ENCODE peak calls at places on chromosomes 11 and 22, in four cellular contexts. J is small intestine, V is bronchial epithelial cell, L is astrocyte of the spinal cord. M is an unnamed sample.

GRCh38 chr22:26673485-26673884 is 16.1 kb downstream of the MIAT start:
- DNase-seq in J (peak), V (peak), L (no peak), M (no peak)

GRCh38 chr11:76810151-76810853 is 27.1 kb downstream of the TSKU start:
- DNase-seq in J (peak), V (peak), L (no peak), M (no peak)

GRCh38 chr11:614583-615452 is 932 bp downstream of the IRF7 start:
- DNase-seq in J (peak), V (no peak), L (no peak), M (no peak)

GRCh38 chr11:10454902-10455631 is at the start of gene AMPD3:
- DNase-seq in J (peak), V (peak), L (peak), M (peak)

GRCh38 chr11:94183886-94184264 is 55.2 kb downstream of the PANX1 start:
- DNase-seq in J (no peak), V (peak), L (peak), M (peak)

GRCh38 chr11:1081601-1082311 is 7.1 kb downstream of the MUC2 start:
- DNase-seq in J (no peak), V (no peak), L (no peak), M (no peak)

GRCh38 chr22:17137226-17137625 is 16.1 kb upstream of the TMEM121B start:
- DNase-seq in J (no peak), V (peak), L (no peak), M (no peak)

GRCh38 chr22:48369789-48370507 is 1457.7 kb downstream of the BRD1 start:
- DNase-seq in J (peak), V (no peak), L (no peak), M (no peak)

GRCh38 chr11:78339483-78339882 is 78.1 kb downstream of the GAB2 start:
- DNase-seq in J (no peak), V (no peak), L (no peak), M (peak)

M was measured in COR-L47.